ENCODE peak calls at places on chromosomes 11 and 22, in four cellular contexts. F, C, S and E are unnamed samples.

GRCh38 chr11:114298701-114299090 is 2.5 kb downstream of the NNMT start:
- DNase-seq in F (no peak), C (no peak), S (no peak), E (no peak)

GRCh38 chr22:20799449-20799848 is 25.5 kb downstream of the SERPIND1 start:
- DNase-seq in F (no peak), C (no peak), S (no peak), E (no peak)

GRCh38 chr11:83044958-83045712 is 26.6 kb downstream of the RAB30 start:
- DNase-seq in F (no peak), C (peak), S (no peak), E (no peak)

GRCh38 chr11:91299980-91300379 is 924.6 kb upstream of the FAT3 start:
- DNase-seq in F (no peak), C (peak), S (no peak), E (no peak)

GRCh38 chr22:48594757-48595510 is 1232.7 kb downstream of the BRD1 start:
- DNase-seq in F (no peak), C (no peak), S (no peak), E (no peak)

GRCh38 chr22:21026783-21027692 is 5.3 kb downstream of the SLC7A4 start:
- DNase-seq in F (no peak), C (peak), S (no peak), E (no peak)

GRCh38 chr11:32310218-32310601 is 125.1 kb downstream of the WT1 start:
- DNase-seq in F (no peak), C (no peak), S (no peak), E (no peak)

GRCh38 chr22:46073683-46074504 is 76.4 kb upstream of the PPARA start:
- DNase-seq in F (no peak), C (peak), S (no peak), E (no peak)

GRCh38 chr11:62295504-62295903 is 3.4 kb downstream of the SCGB1D4 start:
- DNase-seq in F (no peak), C (peak), S (no peak), E (no peak)

GRCh38 chr11:60757231-60757800 is 649 bp downstream of the MS4A15 start:
- DNase-seq in F (no peak), C (no peak), S (no peak), E (no peak)

GRCh38 chr11:22467248-22467647 is 129.1 kb downstream of the SLC17A6 start:
- DNase-seq in F (no peak), C (peak), S (no peak), E (no peak)

GRCh38 chr22:30856699-30857098 is 111.9 kb downstream of the MORC2 start:
- DNase-seq in F (no peak), C (no peak), S (no peak), E (no peak)

GRCh38 chr22:41518048-41518347 is 26.3 kb downstream of the POLR3H start:
- DNase-seq in F (no peak), C (no peak), S (no peak), E (no peak)

GRCh38 chr11:130858215-130858614 is 58.1 kb downstream of the SNX19 start:
- DNase-seq in F (no peak), C (no peak), S (no peak), E (peak)

GRCh38 chr11:15177491-15177890 is 62.8 kb downstream of the INSC start:
- DNase-seq in F (no peak), C (no peak), S (no peak), E (no peak)

GRCh38 chr11:33892906-33893594 is 1.2 kb upstream of the LMO2 start:
- DNase-seq in F (no peak), C (no peak), S (no peak), E (peak)

GRCh38 chr11:33891714-33892327 is at the start of gene LMO2:
- DNase-seq in F (no peak), C (no peak), S (no peak), E (no peak)

GRCh38 chr11:33893711-33894401 is 2.0 kb upstream of the LMO2 start:
- DNase-seq in F (no peak), C (no peak), S (peak), E (no peak)

GRCh38 chr11:33895752-33896137 is 3.9 kb upstream of the LMO2 start:
- DNase-seq in F (no peak), C (no peak), S (no peak), E (no peak)

DNA sequence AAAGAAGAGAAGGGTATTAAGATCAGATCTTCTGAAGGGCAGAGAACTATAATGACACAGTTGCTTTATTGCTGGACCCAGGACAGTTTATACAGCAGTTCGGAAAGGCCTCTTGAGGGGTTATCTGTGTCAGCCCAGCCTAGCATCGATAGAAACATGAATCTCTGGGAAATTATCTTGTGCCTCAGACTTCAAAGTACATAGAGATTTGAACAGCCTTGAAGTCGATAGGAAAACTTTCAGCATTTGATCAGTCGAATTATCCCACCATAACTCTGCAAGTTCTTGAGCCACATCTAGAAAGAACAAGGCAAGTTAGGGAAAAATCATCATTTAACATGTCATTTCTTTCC is 2.5 kb upstream of the LMO2 start:
- DNase-seq in F (no peak), C (no peak), S (no peak), E (peak)
- TF ChIP-seq POLR2A in F (no peak), C (no peak), S (no peak), E (no peak)

DNA sequence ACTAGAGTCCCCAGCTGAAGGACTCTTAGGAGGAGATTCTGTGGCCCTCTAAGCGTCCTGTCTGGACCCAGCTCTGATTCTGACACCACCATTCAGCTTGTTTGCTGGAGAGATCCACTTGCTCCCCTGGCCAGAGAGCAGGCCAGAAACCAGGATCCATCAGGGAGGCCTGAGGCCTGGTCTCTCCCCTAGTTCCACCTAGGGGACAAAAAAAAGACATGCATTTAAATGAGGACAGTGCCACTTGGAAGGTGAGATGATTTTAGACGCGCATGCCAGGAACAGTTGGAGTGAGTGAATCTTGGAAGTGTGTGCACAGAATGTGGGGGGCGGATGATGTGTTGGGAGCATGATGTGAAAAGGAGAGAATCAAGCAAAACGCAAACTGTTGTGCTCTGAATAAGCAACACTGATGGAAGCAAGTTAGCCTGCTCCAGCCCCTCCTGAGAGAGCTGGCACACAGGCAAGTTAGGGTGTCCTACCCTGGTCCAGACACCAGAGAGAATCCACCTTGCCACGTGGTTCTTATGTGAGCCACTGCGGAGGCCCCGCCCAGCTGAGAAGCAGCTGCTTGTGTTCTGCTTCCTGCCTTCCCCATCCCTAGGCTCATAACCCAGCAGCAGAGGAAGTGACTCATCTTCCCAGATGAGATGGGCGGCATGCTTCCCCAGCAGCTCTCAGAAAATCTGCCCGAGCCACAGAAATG is 8.0 kb upstream of the SLCO2B1 start:
- DNase-seq in F (peak), C (peak), S (peak), E (peak)
- TF ChIP-seq POLR2A in F (no peak), C (no peak), S (no peak), E (no peak)

DNA sequence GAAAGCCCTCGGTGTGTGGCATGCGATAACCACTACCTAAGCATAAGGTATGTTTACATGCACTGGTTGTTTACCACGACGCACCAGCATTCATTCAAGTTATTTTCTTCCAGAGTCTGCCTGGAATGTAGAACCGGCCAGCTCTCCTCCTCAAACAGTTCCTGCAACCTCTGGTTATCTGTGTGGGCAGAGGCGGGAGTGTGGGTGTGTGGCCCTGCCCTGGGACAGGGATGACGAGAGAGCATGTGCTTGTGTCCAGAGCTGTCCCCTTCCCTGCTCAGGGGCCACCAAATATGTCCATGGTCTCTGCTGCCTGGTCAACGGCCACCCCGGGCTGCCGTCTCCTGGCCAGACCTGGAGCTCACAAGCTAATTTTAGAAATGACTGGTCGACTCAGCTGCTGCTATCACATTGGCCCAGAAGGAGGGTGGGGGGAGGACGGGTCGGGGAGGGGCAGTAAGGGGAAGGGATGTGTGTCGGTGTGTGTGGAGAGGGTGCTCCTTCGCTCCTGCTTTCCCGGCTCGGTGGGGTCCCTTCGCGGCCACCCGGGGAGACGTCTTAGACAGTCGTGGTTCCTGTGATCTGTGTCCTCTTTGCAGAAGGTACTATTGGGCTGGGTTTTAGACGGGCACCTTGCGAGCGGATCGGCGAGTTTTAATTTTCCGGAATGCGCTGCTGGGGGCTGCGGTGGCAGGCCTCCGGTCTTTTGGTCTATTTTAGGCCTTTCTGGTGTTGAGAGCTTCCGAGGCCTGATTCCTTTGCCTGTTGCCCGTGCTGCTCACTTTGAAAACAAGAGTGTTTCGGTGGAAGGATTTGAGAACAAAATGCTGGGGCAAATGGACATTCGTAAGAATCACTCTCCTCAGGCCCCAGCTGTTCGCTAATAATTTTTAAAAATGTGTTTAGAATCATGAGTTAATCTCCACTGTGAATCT is at the start of gene MYO18B:
- DNase-seq in F (no peak), C (no peak), S (no peak), E (peak)
- TF ChIP-seq POLR2A in F (no peak), C (no peak), S (no peak), E (no peak)

GRCh38 chr11:559712-560304 is 730 bp downstream of the LMNTD2 start:
- DNase-seq in F (no peak), C (no peak), S (no peak), E (no peak)

GRCh38 chr11:559020-559620 is 1.4 kb downstream of the LMNTD2 start:
- DNase-seq in F (no peak), C (no peak), S (no peak), E (no peak)

GRCh38 chr11:561148-562003 is 606 bp downstream of the RASSF7 start:
- DNase-seq in F (no peak), C (no peak), S (no peak), E (no peak)

GRCh38 chr11:562046-562645 is 1.4 kb downstream of the RASSF7 start:
- DNase-seq in F (no peak), C (no peak), S (no peak), E (no peak)

GRCh38 chr11:560305-561147 is at the start of the genes LMNTD2 and RASSF7:
- DNase-seq in F (peak), C (peak), S (peak), E (peak)
- TF ChIP-seq POLR2A in F (no peak), C (no peak), S (peak), E (peak)

GRCh38 chr11:72821920-72822799 is 7.9 kb downstream of the ATG16L2 start:
- DNase-seq in F (peak), C (peak), S (peak), E (peak)
- TF ChIP-seq POLR2A in F (no peak), C (no peak), S (peak), E (peak)